ENCODE peak calls at places on chromosomes 12 and 14, in six cellular contexts. R is K562, H is adrenal gland, V is uterus, O is prostate gland, X is tibial nerve. T is an unnamed sample.

GRCh38 chr12:28378749-28379148 is 188.5 kb downstream of the CCDC91 start:
- DNase-seq in R (no peak), H (no peak), V (no peak), O (peak; percentile 17), X (no peak), T (no peak)

GRCh38 chr12:124013073-124013472 is 40.1 kb downstream of the ZNF664 start:
- DNase-seq in R (no peak), H (no peak), V (no peak), O (no peak), X (no peak), T (no peak)

GRCh38 chr12:49189731-49190314 is 943 bp upstream of the TUBA1A start:
- DNase-seq in R (no peak), H (peak; percentile 8), V (no peak), O (no peak), X (no peak), T (no peak)

GRCh38 chr14:68655021-68655811 is 137.7 kb downstream of the ZFP36L1 start:
- DNase-seq in R (no peak), H (peak; percentile 22), V (peak; percentile 75), O (no peak), X (no peak), T (no peak)

GRCh38 chr12:53097207-53097563 is 282 bp upstream of the IGFBP6 start:
- DNase-seq in R (no peak), H (no peak), V (no peak), O (no peak), X (no peak), T (no peak)

GRCh38 chr14:56855891-56856461 is 45.7 kb upstream of the OTX2 start:
- DNase-seq in R (no peak), H (no peak), V (no peak), O (no peak), X (no peak), T (no peak)

GRCh38 chr12:49764126-49764525 is 22.8 kb downstream of the TMBIM6 start:
- DNase-seq in R (no peak), H (no peak), V (no peak), O (no peak), X (no peak), T (no peak)

GRCh38 chr14:79596531-79596930 is 614.8 kb downstream of the DIO2 start:
- DNase-seq in R (no peak), H (no peak), V (no peak), O (no peak), X (no peak), T (no peak)

GRCh38 chr12:121518656-121519055 is 62.2 kb downstream of the KDM2B start:
- DNase-seq in R (no peak), H (no peak), V (no peak), O (no peak), X (no peak), T (no peak)

GRCh38 chr12:63668028-63668799 is at the start of gene DPY19L2:
- DNase-seq in R (no peak), H (peak; percentile 87), V (peak; percentile 78), O (peak; percentile 78), X (peak; percentile 30), T (peak; percentile 18)

GRCh38 chr12:100868487-100868886 is 73.9 kb downstream of the ANO4 start:
- DNase-seq in R (no peak), H (no peak), V (no peak), O (no peak), X (no peak), T (peak; percentile 11)

DNA sequence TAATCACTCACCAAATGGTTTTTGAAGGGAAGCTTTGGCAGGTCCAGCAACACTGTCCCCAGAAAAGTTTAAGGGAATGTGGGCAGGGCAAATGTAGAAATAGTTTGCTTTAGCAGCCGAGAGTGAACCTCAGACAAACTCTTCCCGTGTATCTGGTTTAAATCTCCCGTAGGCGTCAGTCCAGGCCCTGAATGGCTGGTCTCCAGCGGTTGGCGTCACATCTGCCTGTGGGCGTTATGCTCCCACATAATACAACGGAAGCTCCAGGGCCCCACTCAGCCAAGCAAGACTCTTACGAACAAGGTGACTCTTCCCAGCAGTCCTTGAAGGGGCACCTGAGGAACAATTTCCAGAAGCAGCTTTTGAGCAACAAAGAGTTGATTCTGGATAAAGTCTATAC is 942 bp downstream of the ZC2HC1C start:
- DNase-seq in R (peak; percentile 28), H (no peak), V (peak; percentile 63), O (no peak), X (no peak), T (no peak)
- TF ChIP-seq POLR2A in R (peak; percentile 55), H (no peak), V (no peak), O (no peak), X (no peak), T (no peak)

DNA sequence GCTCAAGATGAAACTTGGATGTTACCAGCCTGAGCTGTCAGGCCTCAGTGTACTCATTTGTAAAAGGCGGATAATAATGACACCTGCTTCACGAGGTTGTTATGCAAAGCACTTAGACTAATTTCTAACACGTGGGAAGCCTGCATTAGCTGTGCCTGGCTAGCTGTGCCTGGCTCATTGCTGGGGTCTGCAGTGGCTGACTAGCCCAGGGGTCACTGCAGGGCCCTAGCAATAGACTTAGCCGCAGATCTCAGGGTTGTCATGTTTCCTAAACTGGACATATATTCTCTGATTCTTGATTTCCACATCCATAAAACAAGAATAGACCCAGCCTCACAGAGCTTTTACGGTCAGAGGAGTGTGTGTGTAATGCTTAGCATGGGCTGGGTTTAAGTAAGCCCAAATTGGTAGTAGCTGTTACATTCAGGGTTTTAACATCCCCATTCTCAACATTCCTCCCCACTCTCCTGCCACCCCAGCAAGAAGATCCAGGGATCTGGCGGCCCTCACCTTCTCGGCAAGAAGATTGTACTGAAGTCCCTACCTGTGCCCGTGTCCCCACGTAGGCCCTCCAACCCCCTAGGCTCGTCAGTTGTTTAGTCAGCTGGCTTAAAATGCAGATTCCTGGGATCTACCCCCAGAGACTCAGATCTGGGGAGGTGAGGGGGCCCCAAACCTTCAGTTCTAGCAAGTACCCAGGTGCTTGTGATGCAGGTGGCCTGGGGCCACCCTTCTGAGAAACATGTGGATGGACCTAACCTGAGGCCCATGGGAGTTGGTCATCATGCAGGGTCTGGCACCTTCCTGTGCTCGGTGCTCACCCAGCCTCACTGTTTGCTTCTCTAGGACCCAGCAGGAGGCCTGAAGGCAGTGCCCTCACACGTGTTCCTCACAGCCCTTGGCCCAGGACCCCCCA is 8.6 kb downstream of the NR4A1 start:
- DNase-seq in R (no peak), H (no peak), V (no peak), O (no peak), X (no peak), T (no peak)
- TF ChIP-seq POLR2A in R (no peak), H (peak; percentile 43), V (no peak), O (no peak), X (no peak), T (no peak)

GRCh38 chr12:66188584-66189475 is at the start of gene IRAK3:
- DNase-seq in R (no peak), H (peak; percentile 82), V (peak; percentile 80), O (peak; percentile 55), X (peak; percentile 78), T (no peak)
- TF ChIP-seq POLR2A in R (no peak), H (peak; percentile 83), V (peak; percentile 82), O (peak; percentile 65), X (peak; percentile 86), T (no peak)

GRCh38 chr12:25248732-25249131 is 2.0 kb downstream of the KRAS start:
- DNase-seq in R (no peak), H (no peak), V (no peak), O (no peak), X (no peak), T (no peak)

GRCh38 chr12:25251749-25252148 is 1.0 kb upstream of the KRAS start:
- DNase-seq in R (no peak), H (no peak), V (no peak), O (no peak), X (no peak), T (no peak)

GRCh38 chr12:25252946-25253345 is 2.2 kb upstream of the KRAS start:
- DNase-seq in R (no peak), H (no peak), V (no peak), O (no peak), X (no peak), T (no peak)

GRCh38 chr12:25249951-25250738 is 584 bp downstream of the KRAS start:
- DNase-seq in R (peak; percentile 58), H (peak; percentile 57), V (peak; percentile 43), O (peak; percentile 30), X (peak; percentile 23), T (peak; percentile 40)

DNA sequence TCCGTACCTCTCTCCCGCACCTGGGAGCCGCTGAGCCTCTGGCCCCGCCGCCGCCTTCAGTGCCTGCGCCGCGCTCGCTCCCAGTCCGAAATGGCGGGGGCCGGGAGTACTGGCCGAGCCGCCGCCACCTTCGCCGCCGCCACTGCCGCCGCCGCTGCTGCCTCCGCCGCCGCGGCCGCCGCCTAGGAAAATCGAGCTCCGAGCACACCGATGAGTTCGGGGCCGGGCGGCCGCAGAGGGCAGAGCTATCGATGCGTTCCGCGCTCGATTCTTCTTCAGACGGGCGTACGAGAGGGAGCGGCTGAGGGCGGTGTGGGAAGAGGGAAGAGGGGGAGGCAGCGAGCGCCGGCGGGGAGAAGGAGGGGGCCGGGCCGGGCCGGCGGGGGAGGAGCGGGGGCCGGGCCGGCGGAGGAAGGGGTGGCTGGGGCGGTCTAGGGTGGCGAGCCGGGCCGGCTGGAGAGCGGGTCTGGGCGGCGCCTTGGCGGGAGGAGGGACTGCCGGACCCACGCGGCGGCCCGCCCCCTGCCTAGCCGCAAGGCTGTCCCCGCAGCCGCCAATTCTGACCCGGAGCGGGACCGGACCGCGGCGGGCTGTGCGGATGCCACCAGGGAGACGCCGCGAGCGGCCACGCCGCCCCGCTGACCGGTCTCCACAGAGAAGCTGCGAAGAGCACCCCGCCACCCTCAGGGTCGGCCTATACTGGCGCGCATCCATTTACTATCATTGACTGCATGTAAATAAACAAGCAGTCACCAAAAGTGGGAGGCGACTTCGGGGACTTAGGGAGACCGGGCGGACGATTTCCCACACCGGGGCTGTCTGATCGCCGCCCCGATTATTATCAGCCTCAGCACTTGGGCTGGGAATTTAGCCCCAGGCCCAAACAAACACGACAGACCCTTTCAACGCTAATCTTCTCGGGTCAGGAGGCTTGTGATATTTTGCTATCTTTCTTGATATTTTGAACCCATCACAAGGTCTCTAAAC is at the start of gene KRAS:
- DNase-seq in R (peak; percentile 91), H (peak; percentile 97), V (peak; percentile 97), O (peak; percentile 97), X (peak; percentile 91), T (peak; percentile 77)
- TF ChIP-seq POLR2A in R (peak; percentile 60), H (peak; percentile 81), V (peak; percentile 68), O (peak; percentile 84), X (peak; percentile 68), T (peak; percentile 62)

T was measured in H54.